ENCODE peak calls at places on chromosomes 5 and 9, in four cellular contexts. J is naive thymus-derived CD8-positive, alpha-beta T cell; Y is ELF-1; S is hypothalamus. G is an unnamed sample.

GRCh38 chr5:148687427-148687826 is 33.1 kb upstream of the HTR4 start:
- DNase-seq in J (no peak), Y (peak; percentile 63), S (no peak), G (no peak)

GRCh38 chr9:99449726-99450125 is 227.6 kb downstream of the SEC61B start:
- DNase-seq in J (no peak), Y (no peak), S (no peak), G (no peak)

GRCh38 chr5:44178414-44178813 is 210.8 kb downstream of the FGF10 start:
- DNase-seq in J (no peak), Y (no peak), S (no peak), G (no peak)

GRCh38 chr5:79834420-79835219 is 145.0 kb downstream of the CMYA5 start:
- DNase-seq in J (no peak), Y (no peak), S (no peak), G (no peak)

GRCh38 chr5:151477106-151477505 is 29.7 kb downstream of the SLC36A1 start:
- DNase-seq in J (no peak), Y (no peak), S (no peak), G (no peak)

GRCh38 chr9:35570709-35571108 is 34.4 kb upstream of the TESK1 start:
- DNase-seq in J (no peak), Y (no peak), S (no peak), G (no peak)

GRCh38 chr5:180208435-180209081 is 453 bp downstream of the RASGEF1C start:
- DNase-seq in J (no peak), Y (no peak), S (no peak), G (no peak)

GRCh38 chr5:95715799-95716461 is 15.2 kb upstream of the RHOBTB3 start:
- DNase-seq in J (no peak), Y (no peak), S (no peak), G (no peak)

GRCh38 chr5:157038568-157039187 is 20.2 kb downstream of the HAVCR1 start:
- DNase-seq in J (no peak), Y (no peak), S (no peak), G (no peak)

GRCh38 chr5:154757647-154758406 is 2.6 kb downstream of the LARP1 start:
- DNase-seq in J (peak; percentile 39), Y (no peak), S (no peak), G (peak; percentile 2)

GRCh38 chr9:36486933-36487481 is 85.7 kb upstream of the MELK start:
- DNase-seq in J (peak; percentile 44), Y (no peak), S (no peak), G (peak; percentile 31)

GRCh38 chr5:53246042-53246836 is 136.7 kb upstream of the MOCS2 start:
- DNase-seq in J (no peak), Y (no peak), S (no peak), G (no peak)

GRCh38 chr9:33245341-33245740 is 5.4 kb downstream of the SPINK4 start:
- DNase-seq in J (no peak), Y (no peak), S (no peak), G (no peak)

GRCh38 chr9:116940614-116941215 is 253.6 kb downstream of the TRIM32 start:
- DNase-seq in J (no peak), Y (no peak), S (no peak), G (no peak)

GRCh38 chr5:115460476-115460875 is 84.1 kb downstream of the FEM1C start:
- DNase-seq in J (no peak), Y (no peak), S (no peak), G (no peak)

GRCh38 chr5:89534331-89534730 is 651.3 kb upstream of the MEF2C start:
- DNase-seq in J (no peak), Y (no peak), S (no peak), G (no peak)

GRCh38 chr5:138037907-138038633 is 5.2 kb upstream of the FAM13B start:
- DNase-seq in J (no peak), Y (no peak), S (no peak), G (no peak)

GRCh38 chr9:127974002-127974768 is 6.6 kb downstream of the EEIG1 start:
- DNase-seq in J (no peak), Y (no peak), S (peak; percentile 28), G (no peak)

GRCh38 chr9:70111042-70111602 is 67.5 kb downstream of the MAMDC2 start:
- DNase-seq in J (peak; percentile 24), Y (peak; percentile 79), S (peak; percentile 14), G (peak; percentile 4)